ENCODE peak calls at places on chromosomes 11 and 22, in nine cellular contexts. Q, N, P, K, U, W, V, X and D are unnamed samples.

GRCh38 chr22:45578524-45579147 is 76.0 kb downstream of the FBLN1 start:
- DNase-seq in Q (no peak), N (no peak), P (no peak), K (no peak), U (no peak), W (no peak), V (no peak), X (no peak), D (no peak)

GRCh38 chr22:29225422-29226090 is 19.9 kb downstream of the EMID1 start:
- DNase-seq in Q (no peak), N (peak; percentile 20), P (no peak), K (no peak), U (peak; percentile 35), W (no peak), V (no peak), X (no peak), D (no peak)

GRCh38 chr11:77879218-77879617 is 58.3 kb downstream of the AAMDC start:
- DNase-seq in Q (no peak), N (peak; percentile 70), P (peak; percentile 18), K (no peak), U (peak; percentile 63), W (no peak), V (no peak), X (no peak), D (no peak)

GRCh38 chr11:122189259-122189658 is 73.2 kb upstream of the BLID start:
- DNase-seq in Q (no peak), N (peak; percentile 97), P (peak; percentile 96), K (no peak), U (peak; percentile 95), W (no peak), V (no peak), X (no peak), D (no peak)

GRCh38 chr11:8766043-8766992 is 83.7 kb downstream of the RPL27A start:
- DNase-seq in Q (no peak), N (peak; percentile 43), P (peak; percentile 58), K (no peak), U (no peak), W (no peak), V (peak; percentile 33), X (no peak), D (no peak)

GRCh38 chr11:76135491-76135890 is 70.8 kb downstream of the WNT11 start:
- DNase-seq in Q (no peak), N (no peak), P (no peak), K (no peak), U (peak; percentile 49), W (no peak), V (no peak), X (no peak), D (no peak)

GRCh38 chr11:16956538-16957153 is 57.6 kb downstream of the PLEKHA7 start:
- DNase-seq in Q (no peak), N (no peak), P (no peak), K (no peak), U (no peak), W (no peak), V (no peak), X (no peak), D (no peak)

GRCh38 chr11:79794484-79795393 is 353.9 kb upstream of the TENM4 start:
- DNase-seq in Q (no peak), N (no peak), P (no peak), K (no peak), U (no peak), W (no peak), V (no peak), X (no peak), D (no peak)

GRCh38 chr11:122192634-122193245 is 76.7 kb upstream of the BLID start:
- DNase-seq in Q (no peak), N (peak; percentile 82), P (peak; percentile 66), K (no peak), U (peak; percentile 59), W (no peak), V (no peak), X (no peak), D (no peak)

GRCh38 chr11:9962722-9963121 is 298.8 kb downstream of the SWAP70 start:
- DNase-seq in Q (no peak), N (no peak), P (no peak), K (no peak), U (no peak), W (peak; percentile 66), V (no peak), X (no peak), D (no peak)

GRCh38 chr11:14373941-14374646 is 15.1 kb upstream of the RRAS2 start:
- DNase-seq in Q (no peak), N (peak; percentile 87), P (peak; percentile 69), K (no peak), U (peak; percentile 84), W (no peak), V (no peak), X (peak; percentile 90), D (no peak)

GRCh38 chr11:116598556-116598955 is 174.2 kb downstream of the BUD13 start:
- DNase-seq in Q (no peak), N (no peak), P (no peak), K (no peak), U (no peak), W (no peak), V (no peak), X (no peak), D (no peak)

GRCh38 chr22:36966851-36967535 is 52.3 kb downstream of the TST start:
- DNase-seq in Q (no peak), N (peak; percentile 43), P (no peak), K (no peak), U (peak; percentile 19), W (no peak), V (no peak), X (no peak), D (no peak)

GRCh38 chr11:100008440-100008839 is 678.6 kb upstream of the ARHGAP42 start:
- DNase-seq in Q (no peak), N (no peak), P (no peak), K (no peak), U (no peak), W (no peak), V (no peak), X (no peak), D (no peak)

GRCh38 chr22:42800731-42801536 is 56.1 kb downstream of the ARFGAP3 start:
- DNase-seq in Q (no peak), N (no peak), P (no peak), K (no peak), U (no peak), W (no peak), V (no peak), X (no peak), D (no peak)

GRCh38 chr22:32267011-32267410 is 11.9 kb upstream of the SLC5A4 start:
- DNase-seq in Q (no peak), N (no peak), P (no peak), K (no peak), U (no peak), W (no peak), V (no peak), X (no peak), D (no peak)

GRCh38 chr22:18120941-18121340 is 10.3 kb downstream of the TUBA8 start:
- DNase-seq in Q (no peak), N (no peak), P (no peak), K (no peak), U (no peak), W (no peak), V (no peak), X (no peak), D (no peak)
- TF ChIP-seq CTCF in Q (no peak), N (no peak), P (no peak), K (no peak), U (no peak), W (no peak), V (no peak), X (no peak), D (no peak)

GRCh38 chr11:69542314-69543168 is 61.1 kb downstream of the LINC01488 start:
- DNase-seq in Q (no peak), N (peak; percentile 27), P (no peak), K (no peak), U (no peak), W (no peak), V (no peak), X (no peak), D (no peak)
- TF ChIP-seq CTCF in Q (no peak), N (no peak), P (no peak), K (no peak), U (no peak), W (no peak), V (no peak), X (no peak), D (no peak)

GRCh38 chr11:35617316-35617686 is 959 bp upstream of the FJX1 start:
- DNase-seq in Q (no peak), N (no peak), P (no peak), K (no peak), U (no peak), W (no peak), V (no peak), X (no peak), D (no peak)

GRCh38 chr11:35617687-35618496 is at the start of gene FJX1:
- DNase-seq in Q (no peak), N (peak; percentile 95), P (peak; percentile 93), K (no peak), U (peak; percentile 89), W (peak; percentile 76), V (peak; percentile 76), X (peak; percentile 68), D (peak; percentile 44)

GRCh38 chr11:35619754-35620640 is 1.7 kb downstream of the FJX1 start:
- DNase-seq in Q (no peak), N (no peak), P (peak; percentile 46), K (no peak), U (no peak), W (peak; percentile 28), V (peak; percentile 71), X (no peak), D (no peak)

GRCh38 chr11:35618497-35619029 is 303 bp downstream of the FJX1 start:
- DNase-seq in Q (no peak), N (peak; percentile 38), P (no peak), K (no peak), U (peak; percentile 52), W (peak; percentile 58), V (no peak), X (no peak), D (no peak)

DNA sequence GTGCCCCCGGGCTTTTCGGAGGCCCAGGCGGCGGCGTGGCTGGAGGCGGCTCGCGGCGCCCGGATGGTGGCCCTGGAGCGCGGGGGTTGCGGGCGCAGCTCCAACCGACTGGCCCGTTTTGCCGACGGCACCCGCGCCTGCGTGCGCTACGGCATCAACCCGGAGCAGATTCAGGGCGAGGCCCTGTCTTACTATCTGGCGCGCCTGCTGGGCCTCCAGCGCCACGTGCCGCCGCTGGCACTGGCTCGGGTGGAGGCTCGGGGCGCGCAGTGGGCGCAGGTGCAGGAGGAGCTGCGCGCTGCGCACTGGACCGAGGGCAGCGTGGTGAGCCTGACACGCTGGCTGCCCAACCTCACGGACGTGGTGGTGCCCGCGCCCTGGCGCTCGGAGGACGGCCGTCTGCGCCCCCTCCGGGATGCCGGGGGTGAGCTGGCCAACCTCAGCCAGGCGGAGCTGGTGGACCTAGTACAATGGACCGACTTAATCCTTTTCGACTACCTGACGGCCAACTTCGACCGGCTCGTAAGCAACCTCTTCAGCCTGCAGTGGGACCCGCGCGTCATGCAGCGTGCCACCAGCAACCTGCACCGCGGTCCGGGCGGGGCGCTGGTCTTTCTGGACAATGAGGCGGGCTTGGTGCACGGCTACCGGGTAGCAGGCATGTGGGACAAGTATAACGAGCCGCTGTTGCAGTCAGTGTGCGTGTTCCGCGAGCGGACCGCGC is 932 bp downstream of the FJX1 start:
- DNase-seq in Q (no peak), N (peak; percentile 37), P (peak; percentile 64), K (peak; percentile 48), U (peak; percentile 45), W (peak; percentile 62), V (peak; percentile 54), X (peak; percentile 65), D (no peak)
- TF ChIP-seq CTCF in Q (no peak), N (no peak), P (no peak), K (no peak), U (no peak), W (no peak), V (no peak), X (no peak), D (no peak)

GRCh38 chr11:65471410-65471762 is 27.5 kb upstream of the MALAT1 start:
- DNase-seq in Q (no peak), N (peak; percentile 86), P (peak; percentile 61), K (peak; percentile 68), U (peak; percentile 89), W (peak; percentile 45), V (peak; percentile 69), X (peak; percentile 96), D (no peak)
- TF ChIP-seq CTCF in Q (no peak), N (peak; percentile 52), P (peak; percentile 52), K (peak; percentile 64), U (peak; percentile 53), W (peak; percentile 70), V (peak; percentile 16), X (peak; percentile 67), D (peak; percentile 23)